ENCODE peak calls at places on chromosomes 5 and 9, in nine cellular contexts. Y is fibroblast of lung; U is prostate gland; D is activated T-helper 2 cell treated with anti-CD3 and anti-CD28 coated beads, Interferon-gamma antibody, Interleukin-2, Interleukin-4, amounts not matched to agents 10 μg/mL and 5 μg/mL and 100 μg/mL, durations not matched to agents 14 hours and 24 hours and 36 hours; J is epithelial cell of esophagus; Z is NCI-H1436; R is T follicular helper cell; E is activated CD8-positive, alpha-beta T cell treated with anti-CD3 and anti-CD28 coated beads, Interleukin-2, amount 10 ng/mL, durations not matched to agents 7 days and 5 days; F is HFF-Myc. A is an unnamed sample.

GRCh38 chr9:115498338-115498737 is 380.4 kb upstream of the TNC start:
- DNase-seq in R (no peak), D (no peak), Z (no peak), J (peak), E (no peak), Y (no peak), U (peak), F (no peak), A (no peak)

GRCh38 chr5:92553326-92553725 is 1027.7 kb downstream of the NR2F1-AS1 start:
- DNase-seq in Z (no peak), F (no peak), R (no peak), U (no peak), E (no peak), J (no peak), Y (no peak), D (no peak), A (no peak)

GRCh38 chr5:89028579-89029272 is 145.7 kb upstream of the MEF2C start:
- DNase-seq in Y (peak), R (no peak), D (no peak), E (no peak), F (no peak), U (no peak), Z (no peak), J (peak), A (no peak)

GRCh38 chr5:132751444-132751843 is 4.2 kb downstream of the CCNI2 start:
- DNase-seq in E (no peak), F (no peak), R (no peak), Z (no peak), Y (no peak), J (peak), D (no peak), U (no peak), A (no peak)

GRCh38 chr5:20114536-20114935 is 126.5 kb upstream of the CDH18 start:
- DNase-seq in Z (no peak), R (no peak), D (no peak), Y (no peak), F (no peak), J (no peak), E (no peak), U (no peak), A (no peak)

GRCh38 chr5:56507348-56507930 is 274.3 kb upstream of the ANKRD55 start:
- DNase-seq in Y (no peak), Z (no peak), J (no peak), F (no peak), D (no peak), U (no peak), R (no peak), E (no peak), A (no peak)

GRCh38 chr5:53357439-53357838 is 123.0 kb upstream of the FST start:
- DNase-seq in R (no peak), Z (no peak), Y (no peak), D (no peak), U (no peak), E (no peak), J (no peak), F (no peak), A (no peak)

GRCh38 chr9:132210472-132211145 is 48.8 kb downstream of the NTNG2 start:
- DNase-seq in D (no peak), R (no peak), J (peak), F (no peak), U (no peak), Z (no peak), Y (peak), E (no peak), A (no peak)

GRCh38 chr9:111298831-111299603 is 31.0 kb downstream of the OR2K2 start:
- DNase-seq in F (peak), Y (peak), J (peak), E (no peak), R (no peak), U (peak), D (no peak), Z (peak), A (peak)

GRCh38 chr5:139543423-139543991 is 17.6 kb upstream of the UBE2D2 start:
- DNase-seq in D (peak), E (peak), J (peak), Z (no peak), Y (peak), R (peak), U (no peak), F (no peak), A (peak)

GRCh38 chr5:131377785-131378325 is 114.0 kb downstream of the CDC42SE2 start:
- DNase-seq in Z (no peak), R (no peak), D (no peak), E (no peak), F (no peak), U (no peak), J (no peak), Y (peak), A (no peak)

GRCh38 chr5:60671899-60672692 is 27.9 kb downstream of the DEPDC1B start:
- DNase-seq in R (no peak), U (no peak), E (no peak), Z (no peak), D (no peak), J (no peak), F (no peak), Y (no peak), A (no peak)

GRCh38 chr5:1792842-1793266 is 6.8 kb downstream of the MRPL36 start:
- DNase-seq in E (peak), F (peak), Z (no peak), D (peak), R (peak), J (peak), U (no peak), Y (peak), A (no peak)

GRCh38 chr5:134957920-134958608 is 9.6 kb upstream of the CATSPER3 start:
- DNase-seq in Y (no peak), U (no peak), J (no peak), Z (no peak), F (no peak), R (no peak), E (no peak), D (no peak), A (no peak)

GRCh38 chr5:33850100-33850594 is 41.6 kb downstream of the ADAMTS12 start:
- DNase-seq in Z (no peak), F (no peak), R (no peak), E (peak), J (peak), U (no peak), Y (peak), D (peak), A (no peak)

GRCh38 chr9:107548298-107549142 is 59.0 kb upstream of the KLF4 start:
- DNase-seq in Y (peak), D (no peak), J (peak), R (no peak), F (peak), E (no peak), Z (no peak), U (no peak), A (no peak)

GRCh38 chr9:115164511-115164974 is 46.6 kb upstream of the TNC start:
- DNase-seq in J (peak), Y (peak), U (peak), D (no peak), Z (no peak), F (peak), R (no peak), E (no peak), A (no peak)

GRCh38 chr5:167573274-167574127 is 717.9 kb upstream of the WWC1 start:
- DNase-seq in J (peak), U (peak), Z (no peak), F (no peak), D (no peak), E (no peak), Y (peak), R (no peak), A (peak)

A was measured in NCI-H526.